ENCODE peak calls at places on chromosomes 5 and 9, in five cellular contexts. One of them, this sample, is unnamed.

GRCh38 chr9:84445737-84446136 is 105.2 kb upstream of the SLC28A3 start:
- DNase-seq in fibroblast of pulmonary artery: no peak
- DNase-seq in HCT116: no peak
- DNase-seq in A549: no peak
- DNase-seq in OCI-LY7: no peak
- DNase-seq in this sample: no peak

GRCh38 chr5:133697536-133698258 is 85.4 kb upstream of the FSTL4 start:
- DNase-seq in fibroblast of pulmonary artery: no peak
- DNase-seq in OCI-LY7: no peak
- DNase-seq in A549: no peak
- DNase-seq in HCT116: no peak
- DNase-seq in this sample: no peak

GRCh38 chr5:34841816-34842215 is 2.9 kb downstream of the TTC23L start:
- DNase-seq in fibroblast of pulmonary artery: no peak
- DNase-seq in A549: no peak
- DNase-seq in HCT116: no peak
- DNase-seq in OCI-LY7: no peak
- DNase-seq in this sample: no peak

GRCh38 chr9:1951446-1951845 is 63.7 kb upstream of the SMARCA2 start:
- DNase-seq in OCI-LY7: no peak
- DNase-seq in A549: no peak
- DNase-seq in fibroblast of pulmonary artery: no peak
- DNase-seq in HCT116: no peak
- DNase-seq in this sample: no peak

GRCh38 chr5:87722286-87722685 is 309.6 kb upstream of the CCNH start:
- DNase-seq in HCT116: peak; percentile 33
- DNase-seq in A549: no peak
- DNase-seq in OCI-LY7: no peak
- DNase-seq in fibroblast of pulmonary artery: no peak
- DNase-seq in this sample: no peak

GRCh38 chr5:67395790-67396418 is 199.3 kb upstream of the CD180 start:
- DNase-seq in OCI-LY7: no peak
- DNase-seq in fibroblast of pulmonary artery: peak; percentile 20
- DNase-seq in HCT116: no peak
- DNase-seq in A549: no peak
- DNase-seq in this sample: no peak

GRCh38 chr9:13555989-13556500 is 276.6 kb upstream of the MPDZ start:
- DNase-seq in OCI-LY7: no peak
- DNase-seq in HCT116: no peak
- DNase-seq in fibroblast of pulmonary artery: no peak
- DNase-seq in A549: no peak
- DNase-seq in this sample: no peak

GRCh38 chr5:776862-777711 is 7.4 kb downstream of the ZDHHC11B start:
- DNase-seq in OCI-LY7: no peak
- DNase-seq in HCT116: no peak
- DNase-seq in fibroblast of pulmonary artery: no peak
- DNase-seq in A549: no peak
- DNase-seq in this sample: no peak

GRCh38 chr5:176597417-176598389 is 12.3 kb downstream of the GPRIN1 start:
- DNase-seq in HCT116: no peak
- DNase-seq in A549: no peak
- DNase-seq in fibroblast of pulmonary artery: no peak
- DNase-seq in OCI-LY7: no peak
- DNase-seq in this sample: no peak

GRCh38 chr5:13477118-13477737 is 467.3 kb downstream of the DNAH5 start:
- DNase-seq in OCI-LY7: no peak
- DNase-seq in fibroblast of pulmonary artery: peak; percentile 28
- DNase-seq in HCT116: no peak
- DNase-seq in A549: no peak
- DNase-seq in this sample: no peak

GRCh38 chr9:118963674-118964073 is 405.6 kb downstream of the BRINP1 start:
- DNase-seq in HCT116: no peak
- DNase-seq in OCI-LY7: no peak
- DNase-seq in A549: no peak
- DNase-seq in fibroblast of pulmonary artery: no peak
- DNase-seq in this sample: no peak

GRCh38 chr9:109411818-109412352 is 86.2 kb downstream of the PTPN3 start:
- DNase-seq in fibroblast of pulmonary artery: peak; percentile 69
- DNase-seq in HCT116: no peak
- DNase-seq in A549: peak; percentile 25
- DNase-seq in OCI-LY7: peak; percentile 51
- DNase-seq in this sample: peak; percentile 76

GRCh38 chr5:179732918-179733763 is 519 bp downstream of the MAML1 start:
- DNase-seq in HCT116: no peak
- DNase-seq in fibroblast of pulmonary artery: peak; percentile 30
- DNase-seq in A549: peak; percentile 30
- DNase-seq in OCI-LY7: peak; percentile 68
- DNase-seq in this sample: no peak

GRCh38 chr5:3827624-3828023 is 232.0 kb downstream of the IRX1 start:
- DNase-seq in fibroblast of pulmonary artery: no peak
- DNase-seq in HCT116: no peak
- DNase-seq in A549: no peak
- DNase-seq in OCI-LY7: no peak
- DNase-seq in this sample: peak; percentile 68

GRCh38 chr9:14310247-14310646 is 3.7 kb downstream of the NFIB start:
- DNase-seq in HCT116: no peak
- DNase-seq in fibroblast of pulmonary artery: no peak
- DNase-seq in A549: no peak
- DNase-seq in OCI-LY7: no peak
- DNase-seq in this sample: no peak

GRCh38 chr5:138448481-138449398 is 9.9 kb downstream of the REEP2 start:
- DNase-seq in fibroblast of pulmonary artery: no peak
- DNase-seq in OCI-LY7: no peak
- DNase-seq in A549: no peak
- DNase-seq in HCT116: no peak
- DNase-seq in this sample: no peak

GRCh38 chr5:96961053-96961452 is 25.2 kb downstream of the LNPEP start:
- DNase-seq in HCT116: no peak
- DNase-seq in fibroblast of pulmonary artery: peak; percentile 46
- DNase-seq in OCI-LY7: peak; percentile 80
- DNase-seq in A549: no peak
- DNase-seq in this sample: peak; percentile 91

GRCh38 chr5:173554989-173555705 is 61.3 kb downstream of the BOD1 start:
- DNase-seq in A549: no peak
- DNase-seq in OCI-LY7: no peak
- DNase-seq in HCT116: no peak
- DNase-seq in fibroblast of pulmonary artery: no peak
- DNase-seq in this sample: no peak

GRCh38 chr9:3858961-3859360 is 333.2 kb upstream of the RFX3 start:
- DNase-seq in OCI-LY7: no peak
- DNase-seq in HCT116: no peak
- DNase-seq in fibroblast of pulmonary artery: peak; percentile 30
- DNase-seq in A549: peak; percentile 21
- DNase-seq in this sample: no peak

GRCh38 chr9:18466101-18466500 is 7.9 kb upstream of the ADAMTSL1 start:
- DNase-seq in A549: no peak
- DNase-seq in OCI-LY7: no peak
- DNase-seq in HCT116: no peak
- DNase-seq in fibroblast of pulmonary artery: peak; percentile 78
- DNase-seq in this sample: no peak

GRCh38 chr5:172243302-172243701 is 40.3 kb downstream of the UBTD2 start:
- DNase-seq in OCI-LY7: no peak
- DNase-seq in A549: no peak
- DNase-seq in fibroblast of pulmonary artery: no peak
- DNase-seq in HCT116: no peak
- DNase-seq in this sample: no peak
- H3K4me3 ChIP-seq in OCI-LY7: no peak overlapping the region
- H3K4me3 ChIP-seq in A549: no peak overlapping the region
- H3K4me3 ChIP-seq in fibroblast of pulmonary artery: no peak overlapping the region
- H3K4me3 ChIP-seq in HCT116: no peak overlapping the region
- H3K4me3 ChIP-seq in this sample: no peak overlapping the region

DNA sequence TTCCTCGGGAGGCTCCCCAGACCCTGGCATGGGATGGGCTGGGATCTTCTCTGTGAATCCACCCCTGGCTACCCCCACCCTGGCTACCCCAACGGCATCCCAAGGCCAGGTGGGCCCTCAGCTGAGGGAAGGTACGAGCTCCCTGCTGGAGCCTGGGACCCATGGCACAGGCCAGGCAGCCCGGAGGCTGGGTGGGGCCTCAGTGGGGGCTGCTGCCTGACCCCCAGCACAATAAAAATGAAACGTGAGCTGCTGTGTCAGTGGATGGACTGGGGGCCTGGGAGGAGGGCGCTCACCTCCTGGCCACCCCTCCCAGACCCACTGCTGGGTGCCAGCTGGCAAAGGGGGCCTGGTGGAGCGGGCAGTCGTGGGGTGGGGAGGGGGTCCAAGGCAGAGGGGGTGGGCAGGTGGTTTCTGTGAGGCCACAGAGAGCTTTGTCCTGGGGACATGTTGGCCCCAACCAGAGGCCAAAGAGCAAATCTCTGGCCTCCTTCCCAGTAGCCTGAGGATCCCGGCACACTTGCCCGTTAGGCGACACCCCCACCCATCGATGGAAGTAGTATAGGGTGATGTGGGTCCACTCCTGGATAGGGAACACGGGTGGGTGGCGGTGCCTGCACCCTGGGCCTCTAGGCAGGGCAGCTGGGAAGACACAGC is 9.8 kb downstream of the EGFL7 start:
- DNase-seq in fibroblast of pulmonary artery: no peak
- DNase-seq in A549: no peak
- DNase-seq in HCT116: no peak
- DNase-seq in OCI-LY7: no peak
- DNase-seq in this sample: no peak
- H3K4me3 ChIP-seq in fibroblast of pulmonary artery: no peak overlapping the region
- H3K4me3 ChIP-seq in A549: no peak overlapping the region
- H3K4me3 ChIP-seq in HCT116: no peak overlapping the region
- H3K4me3 ChIP-seq in OCI-LY7: no peak overlapping the region
- H3K4me3 ChIP-seq in this sample: no peak overlapping the region

DNA sequence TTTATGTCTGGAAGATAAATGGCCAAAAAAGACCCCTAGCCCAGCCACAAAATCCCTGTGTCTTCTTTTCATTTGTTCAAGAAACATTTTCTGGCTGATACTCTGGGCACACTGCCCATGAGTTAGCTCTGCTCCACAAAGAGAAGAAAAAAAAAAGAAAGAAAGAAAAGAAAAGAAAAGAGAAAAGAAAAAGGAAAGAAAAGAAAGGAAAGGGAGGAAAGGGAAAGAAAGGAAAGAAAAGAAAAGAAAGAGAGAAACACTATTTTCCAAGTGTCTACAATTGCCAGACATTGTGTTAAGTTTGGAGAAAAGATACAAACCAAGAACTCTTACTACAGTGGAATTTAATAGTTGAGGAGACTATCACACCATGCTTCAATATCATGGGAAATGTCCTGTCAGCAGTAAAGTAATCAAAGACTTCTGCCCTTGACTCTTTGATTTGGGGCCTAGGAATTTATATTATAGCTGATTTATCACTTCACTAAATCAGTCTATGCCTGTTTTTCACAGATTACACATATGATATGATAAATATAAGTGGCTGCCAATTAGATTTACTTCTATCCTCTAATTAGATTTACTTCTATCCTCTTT is 3.0 kb downstream of the TRMO start:
- DNase-seq in A549: no peak
- DNase-seq in fibroblast of pulmonary artery: peak; percentile 4
- DNase-seq in OCI-LY7: no peak
- DNase-seq in HCT116: no peak
- DNase-seq in this sample: no peak
- H3K4me3 ChIP-seq in A549: no peak overlapping the region
- H3K4me3 ChIP-seq in fibroblast of pulmonary artery: no peak overlapping the region
- H3K4me3 ChIP-seq in OCI-LY7: no peak overlapping the region
- H3K4me3 ChIP-seq in HCT116: no peak overlapping the region
- H3K4me3 ChIP-seq in this sample: no peak overlapping the region

DNA sequence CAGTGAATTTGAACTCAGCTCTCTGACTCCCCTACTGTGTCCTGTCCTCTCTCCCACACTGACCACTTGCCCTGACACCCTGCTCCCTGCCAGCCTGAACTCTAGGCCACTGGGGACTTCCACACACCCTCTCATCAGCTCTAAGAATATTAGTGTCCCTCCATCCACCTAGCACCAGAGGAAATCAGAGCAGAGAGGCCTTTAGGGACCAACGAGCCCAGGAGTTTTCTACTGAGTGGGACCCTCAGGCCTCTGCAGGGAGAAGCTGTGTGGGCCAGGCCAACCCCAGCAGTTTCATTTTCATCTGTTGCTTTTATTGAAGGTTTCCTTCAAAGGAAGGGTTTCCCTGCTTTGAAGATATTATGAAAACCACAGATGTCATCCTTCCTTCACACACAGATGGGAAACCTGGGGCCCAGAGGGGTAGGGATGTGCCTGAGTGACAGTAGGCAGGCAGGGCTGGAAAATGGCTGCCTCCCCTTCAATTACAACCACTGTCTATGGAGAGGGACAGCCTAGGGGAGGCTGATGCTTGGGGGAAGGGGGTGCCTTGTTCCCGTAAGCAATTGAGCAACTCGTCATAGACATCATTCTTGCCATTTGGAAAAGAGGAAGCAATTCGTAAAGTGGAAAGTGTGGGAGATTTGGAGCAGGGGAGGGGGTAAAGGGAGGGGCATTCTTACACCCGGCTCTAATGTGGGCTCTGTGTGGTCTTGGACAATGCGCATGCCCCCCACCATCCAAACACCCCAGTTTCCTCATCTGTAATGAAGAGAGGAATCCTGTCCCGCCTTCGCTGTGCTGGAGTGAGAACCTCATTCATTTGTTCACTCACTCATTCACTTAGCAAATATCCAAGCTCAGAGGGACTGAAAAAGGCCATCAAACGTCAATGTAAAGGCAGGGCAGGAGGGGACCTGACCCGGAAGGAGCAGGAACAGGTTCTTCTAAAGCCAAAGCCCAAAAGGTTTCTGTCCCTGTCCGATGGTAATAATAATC is 3.9 kb downstream of the GLIPR2 start:
- DNase-seq in A549: no peak
- DNase-seq in OCI-LY7: no peak
- DNase-seq in HCT116: no peak
- DNase-seq in fibroblast of pulmonary artery: no peak
- DNase-seq in this sample: peak; percentile 86
- H3K4me3 ChIP-seq in A549: no peak overlapping the region
- H3K4me3 ChIP-seq in OCI-LY7: no peak overlapping the region
- H3K4me3 ChIP-seq in HCT116: no peak overlapping the region
- H3K4me3 ChIP-seq in fibroblast of pulmonary artery: no peak overlapping the region
- H3K4me3 ChIP-seq in this sample: peak overlapping the region; percentile 20

This sample was measured in Jurkat, Clone E6-1.